ENCODE peak calls at places on chromosome 18, in five cellular contexts. W is HepG2, A is K562, H is H1, P is IMR-90. N is an unnamed sample.

GRCh38 chr18:68275616-68276015 is 439.3 kb downstream of the TMX3 start:
- DNase-seq in H (no peak), W (no peak), A (no peak), P (peak), N (no peak)

GRCh38 chr18:31217455-31217854 is 54.8 kb upstream of the DSC1 start:
- DNase-seq in P (no peak), W (no peak), A (no peak), H (no peak), N (no peak)

GRCh38 chr18:34648269-34648668 is 61.8 kb upstream of the DTNA start:
- DNase-seq in P (no peak), A (no peak), H (no peak), W (no peak), N (no peak)

GRCh38 chr18:6406075-6406909 is 8.4 kb downstream of the L3MBTL4 start:
- DNase-seq in A (no peak), W (peak), P (peak), H (no peak), N (no peak)

GRCh38 chr18:77000527-77000926 is 132.1 kb downstream of the MBP start:
- DNase-seq in P (peak), W (no peak), H (no peak), A (peak), N (peak)

GRCh38 chr18:22214731-22215528 is 45.5 kb downstream of the GATA6 start:
- DNase-seq in H (no peak), A (no peak), P (peak), W (no peak), N (peak)

GRCh38 chr18:76619342-76620315 is 124.6 kb upstream of the ZNF516 start:
- DNase-seq in H (no peak), P (peak), W (no peak), A (peak), N (no peak)

GRCh38 chr18:67731853-67732252 is 215.3 kb upstream of the DSEL start:
- DNase-seq in W (no peak), H (no peak), P (peak), A (no peak), N (no peak)

GRCh38 chr18:4004176-4004829 is 450.8 kb downstream of the DLGAP1 start:
- DNase-seq in H (no peak), W (no peak), A (no peak), P (peak), N (no peak)

GRCh38 chr18:35469696-35470095 is 28.1 kb downstream of the INO80C start:
- DNase-seq in A (no peak), P (peak), H (no peak), W (peak), N (peak)

GRCh38 chr18:26919656-26920055 is 54.1 kb upstream of the AQP4 start:
- DNase-seq in A (no peak), H (no peak), W (no peak), P (no peak), N (no peak)

GRCh38 chr18:13375302-13376255 is 157.0 kb downstream of the LDLRAD4 start:
- DNase-seq in H (no peak), W (no peak), P (peak), A (peak), N (peak)

GRCh38 chr18:79755496-79756142 is 42.1 kb upstream of the KCNG2 start:
- DNase-seq in A (no peak), P (no peak), W (no peak), H (no peak), N (no peak)

GRCh38 chr18:36297419-36298112 is at the start of gene FHOD3:
- DNase-seq in P (peak), A (peak), W (no peak), H (no peak), N (peak)

GRCh38 chr18:79912994-79913831 is 38.2 kb downstream of the SLC66A2 start:
- DNase-seq in W (no peak), H (no peak), A (no peak), P (no peak), N (no peak)

GRCh38 chr18:12032786-12033642 is 51.7 kb downstream of the IMPA2 start:
- DNase-seq in P (peak), A (no peak), H (no peak), W (no peak), N (no peak)

GRCh38 chr18:80197490-80197889 is 49.8 kb downstream of the PARD6G start:
- DNase-seq in W (no peak), H (no peak), P (peak), A (no peak), N (no peak)

GRCh38 chr18:10003866-10004265 is 90.0 kb downstream of the VAPA start:
- DNase-seq in A (no peak), P (no peak), W (no peak), H (no peak), N (no peak)

GRCh38 chr18:31657823-31658669 is 26.3 kb downstream of the B4GALT6 start:
- DNase-seq in P (no peak), A (peak), H (no peak), W (no peak), N (no peak)

GRCh38 chr18:7822435-7823425 is 255.6 kb downstream of the PTPRM start:
- DNase-seq in A (no peak), W (no peak), H (no peak), P (no peak), N (no peak)

GRCh38 chr18:2223394-2223793 is 347.9 kb downstream of the METTL4 start:
- DNase-seq in A (no peak), W (no peak), P (no peak), H (no peak), N (no peak)

GRCh38 chr18:14577971-14578370 is 34.6 kb upstream of the POTEC start:
- DNase-seq in H (no peak), A (no peak), W (no peak), P (no peak), N (no peak)

GRCh38 chr18:60157810-60158209 is 214.8 kb downstream of the MC4R start:
- DNase-seq in W (no peak), A (no peak), P (no peak), H (no peak), N (no peak)

GRCh38 chr18:79878741-79879358 is 72.6 kb downstream of the SLC66A2 start:
- DNase-seq in H (no peak), W (no peak), A (no peak), P (no peak), N (no peak)

GRCh38 chr18:43780782-43781340 is 503.6 kb upstream of the SYT4 start:
- DNase-seq in H (no peak), A (no peak), W (no peak), P (peak), N (no peak)

GRCh38 chr18:77139619-77140018 is 7.0 kb upstream of the MBP start:
- DNase-seq in P (no peak), A (no peak), W (no peak), H (no peak), N (no peak)

GRCh38 chr18:57585421-57585820 is 1.1 kb downstream of the FECH start:
- DNase-seq in A (peak), H (no peak), P (peak), W (no peak), N (no peak)

GRCh38 chr18:62790836-62791772 is 75.8 kb downstream of the PHLPP1 start:
- DNase-seq in P (peak), A (no peak), W (no peak), H (no peak), N (no peak)

GRCh38 chr18:29076645-29077044 is 899.7 kb upstream of the CDH2 start:
- DNase-seq in H (no peak), W (no peak), P (no peak), A (no peak), N (no peak)

GRCh38 chr18:24802439-24802838 is 342.0 kb downstream of the HRH4 start:
- DNase-seq in W (no peak), H (no peak), A (no peak), P (no peak), N (no peak)
- TF ChIP-seq MAFK in W (no peak), H (no peak), A (no peak), P (no peak), N (no peak)

GRCh38 chr18:48833701-48834394 is 116.9 kb downstream of the SMAD7 start:
- DNase-seq in H (no peak), P (peak), A (no peak), W (no peak), N (no peak)

GRCh38 chr18:48832961-48833700 is 117.6 kb downstream of the SMAD7 start:
- DNase-seq in H (no peak), P (peak), W (no peak), A (no peak), N (peak)

GRCh38 chr18:48831113-48831759 is 119.5 kb downstream of the SMAD7 start:
- DNase-seq in P (no peak), W (no peak), A (no peak), H (no peak), N (no peak)

GRCh38 chr18:48829443-48830149 is 121.2 kb downstream of the SMAD7 start:
- DNase-seq in W (no peak), P (no peak), A (peak), H (no peak), N (no peak)

GRCh38 chr18:48831802-48832201 is 119.0 kb downstream of the SMAD7 start:
- DNase-seq in A (no peak), P (no peak), W (no peak), H (no peak), N (no peak)
- H3K4me2 ChIP-seq in A (no peak), P (no peak), W (no peak), H (no peak), N (no peak)

GRCh38 chr18:52546686-52547346 is 206.8 kb downstream of the DCC start:
- DNase-seq in A (no peak), W (no peak), P (no peak), H (no peak), N (no peak)
- TF ChIP-seq MAFK in A (peak), W (peak), P (peak), H (peak), N (peak)

GRCh38 chr18:39453882-39454281 is 1888.3 kb upstream of the CELF4 start:
- DNase-seq in A (no peak), P (peak), H (no peak), W (peak), N (no peak)

GRCh38 chr18:39455300-39455699 is 1889.7 kb upstream of the CELF4 start:
- DNase-seq in P (peak), A (no peak), W (peak), H (no peak), N (no peak)

GRCh38 chr18:39450958-39451357 is 1885.4 kb upstream of the CELF4 start:
- DNase-seq in W (no peak), P (no peak), H (no peak), A (no peak), N (no peak)

GRCh38 chr18:39454866-39455265 is 1889.3 kb upstream of the CELF4 start:
- DNase-seq in W (no peak), P (no peak), A (no peak), H (no peak), N (no peak)

GRCh38 chr18:39453356-39453755 is 1887.8 kb upstream of the CELF4 start:
- DNase-seq in P (no peak), A (no peak), H (no peak), W (no peak), N (no peak)
- H3K4me2 ChIP-seq in P (no peak), A (no peak), H (no peak), W (no peak), N (peak)

DNA sequence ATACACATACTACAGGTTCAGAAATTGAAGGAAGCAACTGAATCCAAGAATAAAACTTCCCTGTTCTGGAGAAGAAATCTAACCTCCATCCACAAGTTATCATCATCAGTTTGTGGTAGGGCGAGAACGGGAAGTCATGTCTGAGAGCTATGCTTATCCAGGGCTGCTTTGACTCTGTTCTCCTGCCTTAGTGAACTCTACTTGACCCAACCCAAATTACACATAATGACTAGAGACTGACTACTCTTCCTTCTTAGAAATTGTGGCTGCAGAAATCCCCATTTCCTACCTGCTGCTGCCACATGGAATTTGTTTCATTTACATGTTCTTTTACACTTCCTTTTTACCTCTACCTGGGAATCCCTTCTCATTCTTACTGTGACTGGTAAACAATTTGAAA is 1102.6 kb upstream of the PIK3C3 start:
- DNase-seq in A (no peak), P (no peak), H (no peak), W (no peak), N (no peak)
- TF ChIP-seq MAFK in A (no peak), P (no peak), H (no peak), W (no peak), N (no peak)

GRCh38 chr18:45834303-45834702 is 8.8 kb downstream of the SIGLEC15 start:
- DNase-seq in W (no peak), H (no peak), A (no peak), P (no peak), N (no peak)
- H3K4me2 ChIP-seq in W (no peak), H (no peak), A (no peak), P (no peak), N (no peak)

N was measured in A549.